ENCODE peak calls at places on chromosomes 13 and 19, in nine cellular contexts. T is activated CD4-positive, CD25-positive, alpha-beta regulatory T cell treated with anti-CD3 and anti-CD28 coated beads, Interleukin-2, amount 50 U/mL, for 16 hours; Q is T1000; K is left ventricle myocardium superior; S is fibroblast of pulmonary artery; H is left colon; N is activated naive CD8-positive, alpha-beta T cell treated with anti-CD3 and anti-CD28 coated beads, Interleukin-2, amount 50 U/mL, for 24 hours; A is NCI-H1105; X is posterior cingulate gyrus. Z is an unnamed sample.

GRCh38 chr13:42733046-42733445 is 48.3 kb upstream of the FAM216B start:
- DNase-seq in T (no peak), Q (no peak), K (no peak), S (no peak), H (no peak), N (no peak), A (no peak), X (no peak), Z (no peak)

GRCh38 chr13:75458696-75459422 is 23.1 kb downstream of the TBC1D4 start:
- DNase-seq in T (no peak), Q (no peak), K (peak; percentile 72), S (no peak), H (peak; percentile 73), N (no peak), A (peak; percentile 46), X (no peak), Z (no peak)

GRCh38 chr13:105272660-105273631 is 1262.5 kb downstream of the EFNB2 start:
- DNase-seq in T (no peak), Q (no peak), K (no peak), S (no peak), H (no peak), N (no peak), A (no peak), X (no peak), Z (no peak)

GRCh38 chr19:18603255-18603957 is 3.2 kb downstream of the CRLF1 start:
- DNase-seq in T (no peak), Q (no peak), K (peak; percentile 39), S (peak; percentile 25), H (no peak), N (no peak), A (no peak), X (no peak), Z (no peak)

GRCh38 chr13:83515267-83515666 is 367.0 kb downstream of the SLITRK1 start:
- DNase-seq in T (no peak), Q (no peak), K (no peak), S (peak; percentile 60), H (no peak), N (no peak), A (no peak), X (no peak), Z (no peak)

GRCh38 chr13:29359181-29359580 is 236.3 kb downstream of the SLC7A1 start:
- DNase-seq in T (no peak), Q (no peak), K (no peak), S (no peak), H (no peak), N (no peak), A (no peak), X (no peak), Z (no peak)

GRCh38 chr19:7869453-7869909 is 4.7 kb downstream of the PRR36 start:
- DNase-seq in T (peak; percentile 66), Q (peak; percentile 69), K (peak; percentile 76), S (peak; percentile 40), H (peak; percentile 64), N (peak; percentile 75), A (peak; percentile 43), X (no peak), Z (peak; percentile 67)

GRCh38 chr19:51246153-51246552 is 4.7 kb upstream of the SIGLECL1 start:
- DNase-seq in T (no peak), Q (no peak), K (no peak), S (no peak), H (no peak), N (no peak), A (no peak), X (no peak), Z (no peak)

GRCh38 chr13:53250272-53250875 is 221.8 kb downstream of the OLFM4 start:
- DNase-seq in T (no peak), Q (no peak), K (no peak), S (peak; percentile 83), H (no peak), N (peak; percentile 14), A (peak; percentile 52), X (no peak), Z (no peak)

GRCh38 chr13:46894534-46894906 is 2.3 kb downstream of the HTR2A start:
- DNase-seq in T (no peak), Q (no peak), K (no peak), S (no peak), H (no peak), N (no peak), A (no peak), X (no peak), Z (no peak)